ENCODE peak calls at places on chromosomes 3 and 15, in six cellular contexts. One of them, this sample, is unnamed.

GRCh38 chr3:13891492-13892073 is 11.7 kb upstream of the WNT7A start:
- DNase-seq in OCI-LY7: peak; percentile 49
- DNase-seq in Peyer's patch: no peak
- DNase-seq in lower leg skin: peak; percentile 67
- DNase-seq in BE2C: no peak
- DNase-seq in sigmoid colon: no peak
- DNase-seq in this sample: no peak

GRCh38 chr15:63231717-63232116 is 42.3 kb downstream of the RAB8B start:
- DNase-seq in sigmoid colon: no peak
- DNase-seq in BE2C: no peak
- DNase-seq in Peyer's patch: no peak
- DNase-seq in lower leg skin: no peak
- DNase-seq in OCI-LY7: no peak
- DNase-seq in this sample: no peak

GRCh38 chr3:152037953-152038352 is 164.5 kb downstream of the SUCNR1 start:
- DNase-seq in OCI-LY7: no peak
- DNase-seq in sigmoid colon: no peak
- DNase-seq in BE2C: no peak
- DNase-seq in lower leg skin: no peak
- DNase-seq in Peyer's patch: no peak
- DNase-seq in this sample: no peak

GRCh38 chr3:113132571-113132996 is 78.8 kb upstream of the BOC start:
- DNase-seq in OCI-LY7: no peak
- DNase-seq in BE2C: no peak
- DNase-seq in sigmoid colon: no peak
- DNase-seq in Peyer's patch: no peak
- DNase-seq in lower leg skin: no peak
- DNase-seq in this sample: no peak

GRCh38 chr15:22968356-22968755 is 11.8 kb downstream of the CYFIP1 start:
- DNase-seq in OCI-LY7: no peak
- DNase-seq in BE2C: no peak
- DNase-seq in sigmoid colon: peak; percentile 29
- DNase-seq in lower leg skin: no peak
- DNase-seq in Peyer's patch: peak; percentile 3
- DNase-seq in this sample: peak; percentile 14

GRCh38 chr15:66751579-66751978 is 49.5 kb downstream of the SMAD6 start:
- DNase-seq in sigmoid colon: peak; percentile 65
- DNase-seq in OCI-LY7: peak; percentile 40
- DNase-seq in BE2C: peak; percentile 62
- DNase-seq in lower leg skin: no peak
- DNase-seq in Peyer's patch: peak; percentile 45
- DNase-seq in this sample: peak; percentile 55

GRCh38 chr15:50353999-50354837 is 780 bp downstream of the GABPB1 start:
- DNase-seq in OCI-LY7: peak; percentile 74
- DNase-seq in sigmoid colon: peak; percentile 73
- DNase-seq in lower leg skin: peak; percentile 90
- DNase-seq in BE2C: peak; percentile 47
- DNase-seq in Peyer's patch: peak; percentile 71
- DNase-seq in this sample: peak; percentile 82

GRCh38 chr3:186536883-186537553 is 7.2 kb downstream of the CRYGS start:
- DNase-seq in BE2C: peak; percentile 51
- DNase-seq in Peyer's patch: no peak
- DNase-seq in sigmoid colon: no peak
- DNase-seq in OCI-LY7: no peak
- DNase-seq in lower leg skin: no peak
- DNase-seq in this sample: peak; percentile 34

GRCh38 chr15:57720861-57721260 is 14.3 kb downstream of the POLR2M start:
- DNase-seq in lower leg skin: no peak
- DNase-seq in Peyer's patch: no peak
- DNase-seq in sigmoid colon: no peak
- DNase-seq in OCI-LY7: no peak
- DNase-seq in BE2C: no peak
- DNase-seq in this sample: no peak

GRCh38 chr3:64049136-64049535 is 25.8 kb upstream of the PSMD6 start:
- DNase-seq in sigmoid colon: no peak
- DNase-seq in OCI-LY7: no peak
- DNase-seq in BE2C: no peak
- DNase-seq in Peyer's patch: no peak
- DNase-seq in lower leg skin: no peak
- DNase-seq in this sample: no peak

GRCh38 chr3:112654979-112655378 is 14.0 kb upstream of the CCDC80 start:
- DNase-seq in Peyer's patch: no peak
- DNase-seq in lower leg skin: no peak
- DNase-seq in BE2C: no peak
- DNase-seq in OCI-LY7: no peak
- DNase-seq in sigmoid colon: no peak
- DNase-seq in this sample: no peak

GRCh38 chr3:95235916-95236315 is 1173.1 kb downstream of the NSUN3 start:
- DNase-seq in OCI-LY7: no peak
- DNase-seq in lower leg skin: no peak
- DNase-seq in sigmoid colon: no peak
- DNase-seq in Peyer's patch: no peak
- DNase-seq in BE2C: no peak
- DNase-seq in this sample: no peak

GRCh38 chr15:49895337-49896223 is 223.5 kb downstream of the ATP8B4 start:
- DNase-seq in OCI-LY7: no peak
- DNase-seq in lower leg skin: no peak
- DNase-seq in Peyer's patch: no peak
- DNase-seq in sigmoid colon: no peak
- DNase-seq in BE2C: no peak
- DNase-seq in this sample: no peak

GRCh38 chr3:107599755-107600122 is 77.0 kb downstream of the BBX start:
- DNase-seq in sigmoid colon: no peak
- DNase-seq in OCI-LY7: no peak
- DNase-seq in Peyer's patch: no peak
- DNase-seq in BE2C: no peak
- DNase-seq in lower leg skin: no peak
- DNase-seq in this sample: no peak

GRCh38 chr3:53821631-53822068 is 24.6 kb downstream of the CHDH start:
- DNase-seq in lower leg skin: peak; percentile 79
- DNase-seq in OCI-LY7: no peak
- DNase-seq in Peyer's patch: no peak
- DNase-seq in sigmoid colon: peak; percentile 44
- DNase-seq in BE2C: no peak
- DNase-seq in this sample: peak; percentile 36

GRCh38 chr3:32956750-32957570 is 5.5 kb downstream of the CCR4 start:
- DNase-seq in OCI-LY7: no peak
- DNase-seq in BE2C: no peak
- DNase-seq in sigmoid colon: no peak
- DNase-seq in Peyer's patch: no peak
- DNase-seq in lower leg skin: peak; percentile 50
- DNase-seq in this sample: no peak

GRCh38 chr3:99240700-99241099 is 339.2 kb upstream of the DCBLD2 start:
- DNase-seq in lower leg skin: no peak
- DNase-seq in OCI-LY7: no peak
- DNase-seq in Peyer's patch: no peak
- DNase-seq in sigmoid colon: no peak
- DNase-seq in BE2C: no peak
- DNase-seq in this sample: no peak

GRCh38 chr3:48402281-48402732 is 27.6 kb downstream of the PLXNB1 start:
- DNase-seq in BE2C: no peak
- DNase-seq in Peyer's patch: peak; percentile 62
- DNase-seq in OCI-LY7: no peak
- DNase-seq in lower leg skin: peak; percentile 98
- DNase-seq in sigmoid colon: peak; percentile 98
- DNase-seq in this sample: no peak

GRCh38 chr3:34022147-34022546 is 223.7 kb downstream of the PDCD6IP start:
- DNase-seq in OCI-LY7: peak; percentile 41
- DNase-seq in BE2C: no peak
- DNase-seq in sigmoid colon: no peak
- DNase-seq in Peyer's patch: no peak
- DNase-seq in lower leg skin: no peak
- DNase-seq in this sample: no peak

GRCh38 chr3:74059301-74059700 is 434.6 kb upstream of the PDZRN3 start:
- DNase-seq in OCI-LY7: no peak
- DNase-seq in BE2C: no peak
- DNase-seq in lower leg skin: no peak
- DNase-seq in Peyer's patch: no peak
- DNase-seq in sigmoid colon: no peak
- DNase-seq in this sample: no peak

GRCh38 chr3:196518999-196519737 is 4.0 kb upstream of the SMCO1 start:
- DNase-seq in BE2C: peak; percentile 86
- DNase-seq in Peyer's patch: no peak
- DNase-seq in lower leg skin: peak; percentile 92
- DNase-seq in OCI-LY7: peak; percentile 83
- DNase-seq in sigmoid colon: peak; percentile 82
- DNase-seq in this sample: peak; percentile 75

GRCh38 chr15:99110093-99110492 is 5.2 kb downstream of the SYNM start:
- DNase-seq in BE2C: no peak
- DNase-seq in Peyer's patch: no peak
- DNase-seq in sigmoid colon: peak; percentile 65
- DNase-seq in OCI-LY7: no peak
- DNase-seq in lower leg skin: no peak
- DNase-seq in this sample: no peak
- H3K4me3 ChIP-seq in BE2C: no peak overlapping the region
- H3K4me3 ChIP-seq in Peyer's patch: no peak overlapping the region
- H3K4me3 ChIP-seq in sigmoid colon: peak overlapping the region; percentile 87
- H3K4me3 ChIP-seq in OCI-LY7: no peak overlapping the region
- H3K4me3 ChIP-seq in lower leg skin: no peak overlapping the region
- H3K4me3 ChIP-seq in this sample: no peak overlapping the region

DNA sequence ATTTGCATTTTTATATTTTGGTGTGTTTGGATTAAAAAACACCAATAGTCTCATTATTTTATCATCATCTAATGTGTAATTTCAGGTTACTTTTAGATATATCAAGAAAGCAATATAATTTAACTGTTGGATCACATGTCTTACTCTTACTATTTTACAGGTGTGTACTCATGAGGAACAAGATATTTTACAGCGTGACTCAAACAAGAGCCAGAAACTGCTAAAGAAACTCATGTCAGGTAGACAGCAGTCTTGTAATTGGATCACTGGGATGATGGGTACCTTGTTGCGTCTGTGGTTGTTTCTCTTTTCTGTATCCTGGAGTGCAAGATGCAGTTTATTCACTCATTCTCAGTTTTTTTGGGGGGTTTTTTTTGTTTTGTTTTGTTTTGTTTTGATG is 12.9 kb downstream of the TRIP4 start:
- DNase-seq in sigmoid colon: no peak
- DNase-seq in Peyer's patch: no peak
- DNase-seq in lower leg skin: no peak
- DNase-seq in OCI-LY7: no peak
- DNase-seq in BE2C: no peak
- DNase-seq in this sample: no peak
- TF ChIP-seq CTCF in sigmoid colon: no peak
- TF ChIP-seq CTCF in Peyer's patch: no peak
- TF ChIP-seq CTCF in lower leg skin: no peak
- TF ChIP-seq CTCF in OCI-LY7: no peak
- TF ChIP-seq CTCF in BE2C: no peak
- TF ChIP-seq CTCF in this sample: no peak

GRCh38 chr15:91912336-91912735 is 58.8 kb downstream of the SLCO3A1 start:
- DNase-seq in sigmoid colon: no peak
- DNase-seq in Peyer's patch: no peak
- DNase-seq in BE2C: peak; percentile 24
- DNase-seq in lower leg skin: peak; percentile 32
- DNase-seq in OCI-LY7: peak; percentile 71
- DNase-seq in this sample: no peak

GRCh38 chr15:91917991-91918390 is 64.5 kb downstream of the SLCO3A1 start:
- DNase-seq in Peyer's patch: no peak
- DNase-seq in OCI-LY7: no peak
- DNase-seq in sigmoid colon: no peak
- DNase-seq in BE2C: no peak
- DNase-seq in lower leg skin: peak; percentile 64
- DNase-seq in this sample: no peak

GRCh38 chr15:91915576-91915975 is 62.1 kb downstream of the SLCO3A1 start:
- DNase-seq in Peyer's patch: no peak
- DNase-seq in OCI-LY7: peak; percentile 82
- DNase-seq in BE2C: no peak
- DNase-seq in lower leg skin: peak; percentile 66
- DNase-seq in sigmoid colon: no peak
- DNase-seq in this sample: no peak

GRCh38 chr15:91919014-91919534 is 65.6 kb downstream of the SLCO3A1 start:
- DNase-seq in Peyer's patch: no peak
- DNase-seq in sigmoid colon: no peak
- DNase-seq in OCI-LY7: no peak
- DNase-seq in BE2C: no peak
- DNase-seq in lower leg skin: peak; percentile 78
- DNase-seq in this sample: no peak

DNA sequence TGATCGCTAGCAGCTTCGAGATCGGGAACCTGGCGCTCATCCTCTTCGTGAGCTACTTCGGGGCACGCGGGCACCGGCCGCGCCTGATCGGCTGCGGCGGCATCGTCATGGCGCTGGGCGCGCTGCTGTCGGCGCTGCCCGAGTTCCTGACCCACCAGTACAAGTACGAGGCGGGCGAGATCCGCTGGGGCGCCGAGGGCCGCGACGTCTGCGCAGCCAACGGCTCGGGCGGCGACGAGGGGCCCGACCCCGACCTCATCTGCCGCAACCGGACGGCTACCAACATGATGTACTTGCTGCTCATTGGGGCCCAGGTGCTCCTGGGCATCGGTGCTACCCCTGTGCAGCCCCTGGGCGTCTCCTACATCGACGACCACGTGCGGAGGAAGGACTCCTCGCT is 62.5 kb downstream of the SLCO3A1 start:
- DNase-seq in Peyer's patch: no peak
- DNase-seq in lower leg skin: peak; percentile 83
- DNase-seq in sigmoid colon: no peak
- DNase-seq in BE2C: no peak
- DNase-seq in OCI-LY7: no peak
- DNase-seq in this sample: no peak
- H3K4me3 ChIP-seq in Peyer's patch: no peak overlapping the region
- H3K4me3 ChIP-seq in lower leg skin: no peak overlapping the region
- H3K4me3 ChIP-seq in sigmoid colon: no peak overlapping the region
- H3K4me3 ChIP-seq in BE2C: no peak overlapping the region
- H3K4me3 ChIP-seq in OCI-LY7: peak overlapping the region; percentile 42
- H3K4me3 ChIP-seq in this sample: no peak overlapping the region

DNA sequence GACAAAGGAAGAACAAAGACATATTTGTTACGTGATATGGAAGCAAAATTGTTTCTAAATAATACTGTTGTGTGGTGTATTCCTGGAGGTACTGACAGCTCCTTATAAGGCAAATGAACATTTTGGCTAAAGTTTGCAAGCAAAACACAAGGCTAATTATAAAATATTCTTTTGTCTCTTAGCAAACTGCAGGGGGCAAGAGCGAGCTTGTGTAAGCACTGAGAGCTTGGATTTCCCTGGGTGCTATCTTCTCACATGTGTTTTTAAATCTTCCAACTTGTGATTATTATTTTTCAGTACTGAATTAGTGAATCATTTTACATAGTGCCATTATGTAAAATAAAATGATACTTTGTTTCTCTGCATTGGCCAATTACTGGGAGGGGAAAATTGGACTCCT is 611.4 kb downstream of the AGBL1 start:
- DNase-seq in OCI-LY7: no peak
- DNase-seq in Peyer's patch: no peak
- DNase-seq in BE2C: peak; percentile 13
- DNase-seq in sigmoid colon: no peak
- DNase-seq in lower leg skin: no peak
- DNase-seq in this sample: no peak
- TF ChIP-seq CTCF in OCI-LY7: peak; percentile 47
- TF ChIP-seq CTCF in Peyer's patch: no peak
- TF ChIP-seq CTCF in BE2C: peak; percentile 42
- TF ChIP-seq CTCF in sigmoid colon: no peak
- TF ChIP-seq CTCF in lower leg skin: no peak
- TF ChIP-seq CTCF in this sample: no peak